ENCODE peak calls at places on chromosomes 16 and 17, in four cellular contexts. O is HCT116, X is GM12878, P is H1. T is an unnamed sample.

GRCh38 chr16:48291303-48291702 is 44.0 kb upstream of the ABCC11 start:
- DNase-seq in O (no peak), X (no peak), P (no peak), T (no peak)

GRCh38 chr17:14797801-14798200 is 467.3 kb downstream of the PMP22 start:
- DNase-seq in X (no peak), O (no peak), P (no peak), T (no peak)

GRCh38 chr17:61600621-61601020 is 9.6 kb upstream of the NACA2 start:
- DNase-seq in X (no peak), P (no peak), O (no peak), T (no peak)

GRCh38 chr16:16036359-16036792 is 87.0 kb downstream of the ABCC1 start:
- DNase-seq in X (no peak), P (no peak), O (no peak), T (no peak)

GRCh38 chr17:63974594-63975192 is 2.0 kb upstream of the SCN4A start:
- DNase-seq in X (no peak), P (no peak), O (peak; percentile 57), T (no peak)

GRCh38 chr17:45063198-45063597 is 2.1 kb downstream of the NMT1 start:
- DNase-seq in X (peak; percentile 78), P (no peak), O (no peak), T (no peak)

GRCh38 chr17:9009737-9010136 is 11.6 kb upstream of the NTN1 start:
- DNase-seq in X (no peak), P (no peak), O (no peak), T (no peak)

GRCh38 chr17:6443692-6444572 is at the start of gene PIMREG:
- DNase-seq in X (peak; percentile 59), P (peak; percentile 97), O (peak; percentile 82), T (peak; percentile 95)

GRCh38 chr17:73343168-73343634 is 31.4 kb upstream of the CDC42EP4 start:
- DNase-seq in O (no peak), P (peak; percentile 81), X (no peak), T (no peak)

GRCh38 chr17:38982858-38983746 is 15.9 kb upstream of the FBXO47 start:
- DNase-seq in X (peak; percentile 19), O (peak; percentile 53), P (peak; percentile 55), T (peak; percentile 79)

GRCh38 chr17:42252528-42253172 is 23.5 kb downstream of the STAT5B start:
- DNase-seq in X (no peak), P (no peak), O (no peak), T (no peak)
- TF ChIP-seq SRF in X (no peak), P (no peak), O (no peak), T (no peak)

DNA sequence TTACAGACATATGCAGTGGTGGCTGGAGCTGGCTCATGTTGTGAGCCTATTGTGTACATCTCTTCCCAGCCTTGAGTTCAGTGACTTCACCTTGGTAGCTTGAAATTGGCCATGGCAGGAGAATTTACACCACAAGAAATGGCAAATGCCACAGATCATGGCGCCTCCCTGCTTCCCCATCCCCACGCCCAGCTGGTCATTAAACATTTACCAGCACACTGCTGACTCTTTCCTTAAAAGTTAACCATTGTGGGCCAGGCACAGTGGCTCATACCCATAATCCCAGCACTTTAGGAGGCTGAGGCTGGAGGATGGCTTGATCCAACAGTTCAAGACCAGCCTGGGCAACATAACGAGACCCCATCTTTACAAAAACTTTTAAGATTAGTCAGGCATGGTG is 22.6 kb upstream of the ITGB4 start:
- DNase-seq in X (no peak), P (no peak), O (no peak), T (no peak)
- TF ChIP-seq SRF in X (no peak), P (no peak), O (no peak), T (no peak)

GRCh38 chr17:66123163-66123562 is 68.8 kb downstream of the CEP112 start:
- DNase-seq in X (no peak), P (no peak), O (peak; percentile 15), T (no peak)
- TF ChIP-seq SRF in X (no peak), P (no peak), O (no peak), T (no peak)

DNA sequence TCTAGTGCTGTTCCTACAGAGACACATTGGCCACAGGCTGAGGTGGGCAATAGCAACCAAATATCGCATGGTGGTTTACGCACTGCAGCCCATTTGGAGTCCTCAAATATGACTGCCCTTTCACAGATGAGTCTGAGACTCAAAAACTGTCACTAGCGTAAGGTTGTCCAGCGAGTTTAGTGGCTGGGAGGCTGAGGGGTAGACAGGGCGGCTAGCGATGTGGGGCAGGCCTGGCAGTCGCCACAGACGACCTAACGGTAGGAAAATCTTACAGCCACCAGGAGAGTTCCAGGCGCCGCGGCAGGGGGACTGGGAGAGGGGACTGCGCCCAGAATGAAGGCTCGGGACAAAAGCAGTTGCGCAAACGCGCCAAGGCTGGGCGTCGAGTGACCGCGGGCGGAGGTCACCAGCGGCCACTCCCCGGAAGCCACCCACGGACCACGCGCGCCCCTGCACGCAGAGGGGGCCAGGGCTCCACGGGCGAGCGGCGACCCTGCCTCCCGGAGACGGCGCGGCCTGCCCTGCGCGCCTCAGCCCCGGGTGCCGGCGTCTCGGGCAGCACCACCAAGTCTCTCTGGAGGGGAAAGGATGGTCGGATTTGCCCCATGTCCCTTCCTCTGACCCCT is 699 bp upstream of the MAP1LC3B start:
- DNase-seq in P (no peak), X (no peak), O (no peak), T (peak; percentile 74)
- TF ChIP-seq SRF in P (no peak), X (no peak), O (no peak), T (no peak)

GRCh38 chr17:3959295-3959899 is 4.8 kb downstream of the ATP2A3 start:
- DNase-seq in X (no peak), O (no peak), P (no peak), T (peak; percentile 50)
- TF ChIP-seq SRF in X (no peak), O (no peak), P (no peak), T (no peak)

GRCh38 chr17:3981455-3981854 is 17.2 kb upstream of the ATP2A3 start:
- DNase-seq in P (peak; percentile 66), X (no peak), O (no peak), T (no peak)

GRCh38 chr17:3983945-3984484 is 19.8 kb upstream of the ATP2A3 start:
- DNase-seq in O (no peak), P (no peak), X (no peak), T (no peak)

GRCh38 chr17:3980381-3980975 is 16.2 kb upstream of the ATP2A3 start:
- DNase-seq in O (no peak), P (no peak), X (no peak), T (no peak)

GRCh38 chr17:3982113-3982512 is 17.9 kb upstream of the ATP2A3 start:
- DNase-seq in X (no peak), P (no peak), O (no peak), T (no peak)

GRCh38 chr17:3982541-3983017 is 18.3 kb upstream of the ATP2A3 start:
- DNase-seq in X (no peak), O (no peak), P (no peak), T (no peak)
- TF ChIP-seq SRF in X (no peak), O (no peak), P (no peak), T (no peak)

GRCh38 chr17:55086635-55087058 is 118.1 kb downstream of the STXBP4 start:
- DNase-seq in O (peak; percentile 31), P (no peak), X (no peak), T (peak; percentile 10)

GRCh38 chr17:55093358-55093757 is 124.8 kb downstream of the STXBP4 start:
- DNase-seq in P (no peak), O (no peak), X (no peak), T (no peak)

GRCh38 chr17:55089251-55089650 is 120.7 kb downstream of the STXBP4 start:
- DNase-seq in P (no peak), O (no peak), X (no peak), T (no peak)

GRCh38 chr17:55089955-55090573 is 121.5 kb downstream of the STXBP4 start:
- DNase-seq in P (no peak), X (peak; percentile 79), O (peak; percentile 34), T (peak; percentile 53)
- TF ChIP-seq SRF in P (no peak), X (no peak), O (no peak), T (no peak)

T was measured in K562.